ENCODE peak calls at places on chromosomes 12 and 14, in nine cellular contexts. M, T, N, L, Y, O, G, X and Z are unnamed samples.

GRCh38 chr12:57476162-57476992 is 3.3 kb downstream of the ARHGAP9 start:
- DNase-seq in M (peak; percentile 64), T (no peak), N (peak; percentile 50), L (no peak), Y (peak; percentile 56), O (no peak), G (no peak), X (no peak), Z (no peak)

GRCh38 chr12:103654816-103655215 is 67.7 kb downstream of the STAB2 start:
- DNase-seq in M (no peak), T (no peak), N (no peak), L (no peak), Y (no peak), O (no peak), G (no peak), X (no peak), Z (no peak)

GRCh38 chr12:106049105-106049504 is 89.6 kb downstream of the NUAK1 start:
- DNase-seq in M (no peak), T (no peak), N (no peak), L (peak; percentile 43), Y (no peak), O (no peak), G (no peak), X (no peak), Z (no peak)

GRCh38 chr12:108950991-108951739 is 69.7 kb downstream of the SVOP start:
- DNase-seq in M (peak; percentile 84), T (peak; percentile 77), N (peak; percentile 81), L (peak; percentile 65), Y (peak; percentile 83), O (peak; percentile 71), G (no peak), X (peak; percentile 69), Z (peak; percentile 11)

GRCh38 chr12:51371295-51371953 is 19.8 kb downstream of the GALNT6 start:
- DNase-seq in M (peak; percentile 78), T (peak; percentile 77), N (peak; percentile 15), L (peak; percentile 87), Y (no peak), O (peak; percentile 96), G (peak; percentile 42), X (peak; percentile 82), Z (peak; percentile 36)

GRCh38 chr12:26153421-26154154 is 28.8 kb upstream of the BHLHE41 start:
- DNase-seq in M (no peak), T (peak; percentile 81), N (no peak), L (no peak), Y (no peak), O (peak; percentile 92), G (no peak), X (peak; percentile 60), Z (peak; percentile 13)

GRCh38 chr14:96626916-96627315 is 124.7 kb downstream of the PAPOLA start:
- DNase-seq in M (peak; percentile 18), T (no peak), N (no peak), L (no peak), Y (no peak), O (no peak), G (no peak), X (no peak), Z (no peak)

GRCh38 chr12:66130267-66131066 is at the start of gene LLPH:
- DNase-seq in M (peak; percentile 94), T (peak; percentile 92), N (peak; percentile 93), L (peak; percentile 84), Y (peak; percentile 92), O (peak; percentile 89), G (peak; percentile 53), X (peak; percentile 88), Z (peak; percentile 48)

GRCh38 chr14:57816568-57817284 is 49.2 kb downstream of the SLC35F4 start:
- DNase-seq in M (no peak), T (no peak), N (no peak), L (no peak), Y (no peak), O (no peak), G (no peak), X (no peak), Z (no peak)

GRCh38 chr12:106249411-106250135 is 1.8 kb upstream of the CKAP4 start:
- DNase-seq in M (peak; percentile 23), T (no peak), N (peak; percentile 75), L (no peak), Y (peak; percentile 66), O (no peak), G (no peak), X (no peak), Z (no peak)

GRCh38 chr12:2693204-2693860 is 101.4 kb upstream of the FKBP4 start:
- DNase-seq in M (peak; percentile 65), T (no peak), N (no peak), L (no peak), Y (no peak), O (no peak), G (no peak), X (no peak), Z (no peak)
- TF ChIP-seq CTCF in M (peak; percentile 45), T (no peak), N (no peak), L (no peak), Y (no peak), O (no peak), G (no peak), X (no peak), Z (no peak)

GRCh38 chr12:73330584-73331351 is 1058.6 kb downstream of the TRHDE start:
- DNase-seq in M (no peak), T (no peak), N (no peak), L (no peak), Y (no peak), O (no peak), G (no peak), X (no peak), Z (no peak)
- H3K9me3 ChIP-seq in M (no peaks in the 10 kb centered on the region), T (no peaks in the 10 kb centered on the region), N (no peaks in the 10 kb centered on the region), L (no peaks in the 10 kb centered on the region), Y (peaks cover 4% of the 10 kb centered on the region), O (no peaks in the 10 kb centered on the region), G (no peaks in the 10 kb centered on the region), X (no peaks in the 10 kb centered on the region), Z (no peaks in the 10 kb centered on the region)

DNA sequence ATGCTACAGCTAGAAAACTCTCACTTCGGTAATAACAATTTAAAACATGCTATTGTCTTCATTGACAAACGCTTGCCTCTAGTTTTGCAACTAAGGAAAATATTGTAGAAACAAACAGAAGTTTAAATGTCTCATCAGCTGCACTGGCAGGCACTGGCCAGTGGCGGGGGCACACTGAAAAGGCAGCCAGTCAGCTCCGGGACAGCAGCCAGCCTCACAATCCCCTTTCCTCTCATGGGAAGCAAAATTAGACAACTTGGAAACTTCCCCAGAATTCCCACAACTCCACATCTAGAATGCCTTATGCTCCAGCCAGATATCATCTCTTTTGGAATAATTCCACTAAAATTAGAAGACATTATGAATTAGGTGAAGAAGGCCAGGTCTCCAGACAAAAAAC is 72.0 kb downstream of the CLIP1 start:
- DNase-seq in M (no peak), T (peak; percentile 12), N (no peak), L (peak; percentile 39), Y (no peak), O (peak; percentile 88), G (no peak), X (no peak), Z (peak; percentile 18)
- TF ChIP-seq CTCF in M (peak; percentile 27), T (no peak), N (peak; percentile 22), L (peak; percentile 34), Y (no peak), O (peak; percentile 46), G (peak; percentile 19), X (peak; percentile 22), Z (peak; percentile 59)

GRCh38 chr14:99025418-99025817 is 246.6 kb downstream of the BCL11B start:
- DNase-seq in M (no peak), T (no peak), N (no peak), L (no peak), Y (no peak), O (no peak), G (no peak), X (no peak), Z (no peak)

GRCh38 chr14:99024926-99025325 is 247.1 kb downstream of the BCL11B start:
- DNase-seq in M (no peak), T (no peak), N (no peak), L (no peak), Y (no peak), O (no peak), G (no peak), X (no peak), Z (no peak)

GRCh38 chr14:99026471-99026870 is 245.5 kb downstream of the BCL11B start:
- DNase-seq in M (no peak), T (no peak), N (no peak), L (peak; percentile 21), Y (no peak), O (no peak), G (no peak), X (no peak), Z (no peak)

GRCh38 chr14:99028041-99028440 is 244.0 kb downstream of the BCL11B start:
- DNase-seq in M (no peak), T (no peak), N (no peak), L (no peak), Y (no peak), O (no peak), G (no peak), X (no peak), Z (no peak)

DNA sequence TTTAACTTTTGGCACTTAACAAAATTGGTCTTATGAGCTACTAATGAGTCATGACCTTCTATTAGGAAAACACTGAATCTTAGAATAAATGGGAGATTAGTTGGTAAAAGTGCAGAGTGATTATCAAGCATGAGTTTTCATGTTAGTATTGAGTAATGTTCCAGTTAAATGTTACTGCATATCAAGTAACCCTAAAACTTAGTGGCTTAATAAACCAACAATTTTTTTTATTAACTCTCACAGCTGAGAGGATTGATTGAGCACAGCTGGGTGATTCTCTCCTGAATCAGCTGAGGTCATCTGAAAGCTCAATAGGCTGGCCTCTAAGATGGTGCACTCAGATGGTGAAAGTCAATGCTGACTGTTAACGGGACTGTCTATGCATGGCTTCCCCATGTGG is 248.6 kb downstream of the BCL11B start:
- DNase-seq in M (no peak), T (no peak), N (no peak), L (no peak), Y (no peak), O (no peak), G (no peak), X (no peak), Z (no peak)
- H3K9me3 ChIP-seq in M (no peaks in the 10 kb centered on the region), T (no peaks in the 10 kb centered on the region), N (no peaks in the 10 kb centered on the region), L (no peaks in the 10 kb centered on the region), Y (no peaks in the 10 kb centered on the region), O (no peaks in the 10 kb centered on the region), G (no peaks in the 10 kb centered on the region), X (no peaks in the 10 kb centered on the region), Z (no peaks in the 10 kb centered on the region)

DNA sequence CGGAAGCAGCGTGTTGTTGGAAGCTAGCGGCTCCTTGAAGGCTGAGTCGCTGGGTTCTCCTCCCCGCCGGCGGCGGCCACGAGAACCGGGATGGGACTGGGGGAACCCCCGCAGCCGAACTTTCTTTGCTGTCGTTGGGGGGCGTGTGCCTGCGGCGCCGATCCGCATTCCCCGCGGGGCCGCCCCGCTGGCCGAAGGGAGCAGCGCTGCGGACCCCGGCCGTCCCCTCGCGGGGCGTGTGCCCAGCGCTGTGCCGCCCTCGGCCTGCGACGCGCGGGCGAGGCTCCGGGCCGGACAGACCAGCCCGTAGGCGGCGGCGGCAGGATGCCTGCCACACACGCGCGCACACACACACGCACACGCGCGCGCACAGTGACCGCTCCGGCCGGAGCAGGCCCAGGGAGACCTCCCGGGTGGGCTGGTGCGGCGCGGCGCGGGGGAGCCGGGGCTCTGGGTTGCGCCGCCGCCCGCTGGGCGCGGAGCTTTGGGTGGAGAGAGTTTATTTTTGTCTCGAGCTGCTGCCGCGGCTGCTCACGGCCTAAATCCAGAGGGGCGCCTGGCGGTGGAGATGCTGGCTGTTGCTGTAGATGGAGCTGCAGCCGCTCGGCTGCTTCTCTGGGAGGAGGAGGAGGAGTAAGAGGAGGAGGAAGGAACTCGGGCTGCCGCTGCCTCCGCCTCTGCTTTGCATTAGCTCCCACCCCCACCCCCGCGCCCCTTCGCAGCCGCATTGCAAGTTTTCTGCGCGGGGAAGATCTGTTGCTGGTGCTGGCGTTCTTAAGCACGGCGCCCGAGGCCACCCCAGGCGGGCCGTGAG is at the start of gene SAMD4A:
- DNase-seq in M (peak; percentile 74), T (peak; percentile 75), N (peak; percentile 75), L (peak; percentile 70), Y (peak; percentile 79), O (peak; percentile 93), G (no peak), X (peak; percentile 74), Z (peak; percentile 25)
- TF ChIP-seq CTCF in M (peak; percentile 34), T (peak; percentile 43), N (no peak), L (peak; percentile 19), Y (no peak), O (peak; percentile 35), G (peak; percentile 23), X (peak; percentile 30), Z (peak; percentile 46)